ENCODE peak calls at places on chromosomes 2 and 18, in five cellular contexts. P, A, I, L and D are unnamed samples.

GRCh38 chr18:8116346-8117007 is 492.8 kb upstream of the RAB12 start:
- DNase-seq in P (no peak), A (no peak), I (no peak), L (no peak), D (peak)

GRCh38 chr2:112821142-112821541 is 15.4 kb downstream of the IL1B start:
- DNase-seq in P (no peak), A (no peak), I (no peak), L (no peak), D (no peak)

GRCh38 chr2:217820904-217821303 is 181.9 kb downstream of the TNS1 start:
- DNase-seq in P (no peak), A (no peak), I (no peak), L (peak), D (no peak)

GRCh38 chr2:216348909-216349308 is 23.4 kb downstream of the MARCHF4 start:
- DNase-seq in P (no peak), A (no peak), I (no peak), L (no peak), D (peak)

GRCh38 chr2:47193607-47194006 is 38.5 kb upstream of the STPG4 start:
- DNase-seq in P (no peak), A (no peak), I (no peak), L (no peak), D (peak)

GRCh38 chr2:104521247-104521646 is 332.7 kb upstream of the POU3F3 start:
- DNase-seq in P (peak), A (no peak), I (no peak), L (no peak), D (no peak)

GRCh38 chr2:233094614-233095013 is 34.5 kb downstream of the INPP5D start:
- DNase-seq in P (no peak), A (no peak), I (no peak), L (no peak), D (no peak)

GRCh38 chr2:171864357-171864985 is 29.6 kb downstream of the SLC25A12 start:
- DNase-seq in P (peak), A (no peak), I (no peak), L (no peak), D (no peak)

GRCh38 chr2:177430425-177430824 is 37.9 kb downstream of the AGPS start:
- DNase-seq in P (no peak), A (no peak), I (no peak), L (no peak), D (no peak)

GRCh38 chr2:16142383-16143361 is 202.3 kb downstream of the MYCN start:
- DNase-seq in P (no peak), A (no peak), I (peak), L (no peak), D (no peak)

GRCh38 chr2:97952357-97952756 is 43.4 kb downstream of the TMEM131 start:
- DNase-seq in P (no peak), A (no peak), I (no peak), L (no peak), D (no peak)

GRCh38 chr18:21393986-21394385 is 152.0 kb downstream of the GREB1L start:
- DNase-seq in P (no peak), A (no peak), I (no peak), L (no peak), D (no peak)

GRCh38 chr18:3452750-3453539 is 3.0 kb downstream of the TGIF1 start:
- DNase-seq in P (no peak), A (no peak), I (no peak), L (no peak), D (peak)

GRCh38 chr2:34403512-34403911 is 804.4 kb upstream of the FAM98A start:
- DNase-seq in P (no peak), A (no peak), I (no peak), L (no peak), D (no peak)

GRCh38 chr2:11140492-11140891 is 14.8 kb upstream of the SLC66A3 start:
- DNase-seq in P (no peak), A (no peak), I (no peak), L (no peak), D (no peak)

GRCh38 chr2:150214626-150215025 is 272.8 kb downstream of the RND3 start:
- DNase-seq in P (no peak), A (no peak), I (no peak), L (no peak), D (peak)

GRCh38 chr2:133846476-133846875 is 278.2 kb upstream of the NCKAP5 start:
- DNase-seq in P (no peak), A (no peak), I (no peak), L (no peak), D (no peak)

GRCh38 chr2:48943436-48943835 is 187.9 kb upstream of the LHCGR start:
- DNase-seq in P (no peak), A (no peak), I (no peak), L (no peak), D (no peak)

GRCh38 chr2:198127627-198128026 is 323.2 kb downstream of the PLCL1 start:
- DNase-seq in P (peak), A (no peak), I (peak), L (peak), D (peak)

GRCh38 chr2:240442891-240443715 is 7.6 kb downstream of the GPC1 start:
- DNase-seq in P (no peak), A (no peak), I (no peak), L (no peak), D (no peak)

GRCh38 chr2:64404743-64405142 is 49.2 kb upstream of the LGALSL start:
- DNase-seq in P (no peak), A (peak), I (peak), L (peak), D (peak)

GRCh38 chr2:41413813-41414485 is 633.9 kb upstream of the PKDCC start:
- DNase-seq in P (no peak), A (no peak), I (no peak), L (no peak), D (no peak)

GRCh38 chr2:46239175-46239846 is 57.9 kb upstream of the EPAS1 start:
- DNase-seq in P (no peak), A (no peak), I (no peak), L (no peak), D (no peak)

GRCh38 chr2:150413890-150414289 is 73.6 kb downstream of the RND3 start:
- DNase-seq in P (no peak), A (no peak), I (no peak), L (no peak), D (no peak)

GRCh38 chr2:187853413-187853812 is 299.2 kb upstream of the TFPI start:
- DNase-seq in P (no peak), A (no peak), I (no peak), L (no peak), D (peak)

GRCh38 chr18:49520661-49521145 is 33.7 kb upstream of the C18orf32 start:
- DNase-seq in P (no peak), A (no peak), I (no peak), L (no peak), D (peak)

GRCh38 chr2:175154670-175155082 is 13.3 kb downstream of the ATF2 start:
- DNase-seq in P (no peak), A (no peak), I (no peak), L (no peak), D (peak)

GRCh38 chr18:2425426-2426317 is 145.6 kb downstream of the METTL4 start:
- DNase-seq in P (no peak), A (no peak), I (no peak), L (no peak), D (peak)

GRCh38 chr2:227472265-227473018 is 486 bp downstream of the AGFG1 start:
- DNase-seq in P (peak), A (peak), I (peak), L (peak), D (peak)

GRCh38 chr2:128543646-128544045 is 225.0 kb upstream of the HS6ST1 start:
- DNase-seq in P (no peak), A (no peak), I (no peak), L (no peak), D (no peak)

DNA sequence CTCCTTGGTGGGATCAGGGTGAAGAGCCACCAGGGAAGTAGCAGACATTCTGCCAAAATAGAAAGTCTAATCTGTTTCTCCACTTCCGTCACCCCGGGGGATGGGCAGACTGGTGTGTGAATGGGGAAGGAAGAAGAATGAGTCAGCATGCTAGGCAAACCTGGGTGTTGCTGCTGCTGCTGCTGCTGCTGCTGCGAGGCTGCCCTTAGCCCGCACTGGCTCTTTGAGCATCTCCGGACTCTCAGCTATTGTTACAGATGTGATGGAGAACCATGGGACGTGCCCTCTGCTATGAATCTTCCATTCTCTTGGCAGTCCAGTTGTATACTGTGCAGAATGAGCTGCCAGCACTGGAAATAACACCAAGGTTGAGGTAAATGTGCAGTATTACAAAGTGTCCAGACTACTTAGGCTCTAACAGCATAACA is 158.6 kb downstream of the SETBP1 start:
- DNase-seq in P (peak), A (peak), I (peak), L (peak), D (peak)
- TF ChIP-seq CTCF in P (no peak), A (no peak), I (no peak), L (no peak), D (no peak)

GRCh38 chr2:201232125-201232815 is 28.1 kb upstream of the CASP8 start:
- DNase-seq in P (peak), A (peak), I (peak), L (peak), D (peak)
- H3K4me3 ChIP-seq in P (no peak), A (no peak), I (no peak), L (no peak), D (no peak)

GRCh38 chr2:37984589-37984988 is 59.5 kb downstream of the RMDN2 start:
- DNase-seq in P (no peak), A (no peak), I (no peak), L (no peak), D (peak)
- TF ChIP-seq CTCF in P (peak), A (no peak), I (no peak), L (no peak), D (peak)

DNA sequence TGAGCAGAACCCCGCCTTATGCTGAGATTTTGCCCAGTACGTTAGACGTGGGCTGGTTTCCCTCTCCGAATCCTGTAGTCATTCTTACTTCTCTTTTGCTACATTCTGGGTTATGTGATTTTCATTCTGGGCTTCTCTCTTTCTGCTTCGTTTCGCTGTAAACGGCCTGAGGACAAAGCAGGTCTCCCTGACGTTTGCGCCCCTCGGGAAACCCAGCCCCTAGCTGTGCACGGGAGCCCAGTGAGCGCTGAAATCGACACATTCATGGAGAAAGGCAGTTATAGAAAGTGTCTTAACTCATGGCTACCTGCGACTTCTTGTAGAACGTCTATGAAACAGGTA is 22.7 kb upstream of the MC5R start:
- DNase-seq in P (no peak), A (no peak), I (no peak), L (no peak), D (no peak)
- H3K4me3 ChIP-seq in P (peak), A (no peak), I (no peak), L (peak), D (peak)

GRCh38 chr2:29834036-29834540 is 87.3 kb downstream of the ALK start:
- DNase-seq in P (no peak), A (no peak), I (no peak), L (no peak), D (no peak)

GRCh38 chr2:29841386-29842004 is 79.9 kb downstream of the ALK start:
- DNase-seq in P (peak), A (no peak), I (peak), L (no peak), D (peak)

GRCh38 chr2:29834624-29835023 is 86.8 kb downstream of the ALK start:
- DNase-seq in P (no peak), A (no peak), I (no peak), L (no peak), D (no peak)

GRCh38 chr2:29837925-29838324 is 83.5 kb downstream of the ALK start:
- DNase-seq in P (no peak), A (no peak), I (no peak), L (no peak), D (no peak)

DNA sequence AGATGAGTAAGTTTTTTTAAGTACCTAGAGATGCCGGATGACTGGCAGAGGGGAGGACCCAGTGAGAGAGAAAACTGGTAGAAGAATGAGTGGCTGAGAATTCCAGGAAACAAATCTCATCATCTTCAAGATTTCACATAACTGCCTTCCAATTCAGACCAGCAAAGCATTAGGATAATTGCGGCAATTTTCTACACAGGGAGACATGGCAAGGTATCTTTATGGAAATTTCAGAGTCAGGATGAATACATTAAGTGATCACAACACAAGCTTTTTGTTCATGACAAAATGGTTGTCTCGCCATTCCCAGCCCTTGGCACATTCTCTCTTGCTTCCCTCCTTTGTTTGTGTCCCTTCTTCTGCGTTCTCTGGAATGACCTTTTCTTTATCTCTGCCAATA is 82.1 kb downstream of the ALK start:
- DNase-seq in P (no peak), A (no peak), I (no peak), L (no peak), D (no peak)
- TF ChIP-seq CTCF in P (no peak), A (no peak), I (no peak), L (no peak), D (no peak)

DNA sequence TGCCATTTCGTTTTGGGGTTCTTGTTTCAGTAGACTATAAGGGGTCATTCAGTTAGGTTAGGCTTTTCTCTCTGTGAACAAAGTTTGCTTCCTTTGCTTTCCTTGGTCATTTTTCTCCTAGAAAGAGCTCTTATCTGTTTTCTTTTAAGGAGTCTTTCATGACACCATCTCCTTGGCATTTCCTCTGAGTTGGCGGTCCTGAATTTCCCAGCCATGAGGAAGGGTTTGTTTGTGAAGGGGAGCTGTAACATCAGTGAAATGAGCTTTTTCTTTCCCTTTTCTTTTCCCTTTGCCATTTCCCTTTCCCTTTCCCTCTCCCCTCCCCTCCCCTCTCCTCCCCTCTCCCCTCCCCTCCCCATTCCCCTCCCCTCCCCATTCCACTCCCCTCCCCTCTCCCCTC is 61.7 kb downstream of the MAP4K4 start:
- DNase-seq in P (no peak), A (no peak), I (no peak), L (no peak), D (peak)
- H3K4me3 ChIP-seq in P (no peak), A (no peak), I (no peak), L (no peak), D (peak)